ENCODE peak calls at places on chromosomes 11 and 22, in five cellular contexts. One of them, this sample, is unnamed. For H3K9me3, the result is how much of the 10 kb centered on the place peaks cover.

GRCh38 chr11:1756791-1757771 is 6.6 kb downstream of the CTSD start:
- DNase-seq in GM12878: no peak
- DNase-seq in H1: no peak
- DNase-seq in A549: no peak
- DNase-seq in stomach: no peak
- DNase-seq in this sample: no peak

GRCh38 chr11:26849009-26849408 is 127.1 kb upstream of the SLC5A12 start:
- DNase-seq in GM12878: no peak
- DNase-seq in H1: no peak
- DNase-seq in A549: no peak
- DNase-seq in stomach: no peak
- DNase-seq in this sample: peak

GRCh38 chr11:16096336-16096735 is 260.0 kb downstream of the SOX6 start:
- DNase-seq in GM12878: no peak
- DNase-seq in H1: no peak
- DNase-seq in A549: no peak
- DNase-seq in stomach: no peak
- DNase-seq in this sample: no peak

GRCh38 chr11:118304227-118304808 is at the start of gene CD3E:
- DNase-seq in GM12878: no peak
- DNase-seq in H1: no peak
- DNase-seq in A549: no peak
- DNase-seq in stomach: no peak
- DNase-seq in this sample: no peak

GRCh38 chr11:64489831-64490441 is 101.1 kb upstream of the SLC22A12 start:
- DNase-seq in GM12878: no peak
- DNase-seq in H1: peak
- DNase-seq in A549: peak
- DNase-seq in stomach: peak
- DNase-seq in this sample: no peak

GRCh38 chr11:77515063-77515462 is 41.2 kb upstream of the PAK1 start:
- DNase-seq in GM12878: no peak
- DNase-seq in H1: no peak
- DNase-seq in A549: no peak
- DNase-seq in stomach: no peak
- DNase-seq in this sample: no peak

GRCh38 chr11:35491231-35491871 is 34.1 kb downstream of the PAMR1 start:
- DNase-seq in GM12878: no peak
- DNase-seq in H1: no peak
- DNase-seq in A549: no peak
- DNase-seq in stomach: no peak
- DNase-seq in this sample: no peak

GRCh38 chr11:44065161-44065571 is 904 bp upstream of the ACCS start:
- DNase-seq in GM12878: no peak
- DNase-seq in H1: peak
- DNase-seq in A549: no peak
- DNase-seq in stomach: no peak
- DNase-seq in this sample: no peak

GRCh38 chr22:45290410-45290936 is 5.7 kb downstream of the UPK3A start:
- DNase-seq in GM12878: no peak
- DNase-seq in H1: no peak
- DNase-seq in A549: no peak
- DNase-seq in stomach: peak
- DNase-seq in this sample: no peak

GRCh38 chr11:11640996-11641395 is 19.2 kb upstream of the GALNT18 start:
- DNase-seq in GM12878: no peak
- DNase-seq in H1: no peak
- DNase-seq in A549: no peak
- DNase-seq in stomach: no peak
- DNase-seq in this sample: no peak

GRCh38 chr11:122754553-122755322 is 83.6 kb upstream of the CRTAM start:
- DNase-seq in GM12878: no peak
- DNase-seq in H1: peak
- DNase-seq in A549: no peak
- DNase-seq in stomach: no peak
- DNase-seq in this sample: no peak

GRCh38 chr11:131481317-131481716 is 110.9 kb downstream of the NTM start:
- DNase-seq in GM12878: no peak
- DNase-seq in H1: no peak
- DNase-seq in A549: no peak
- DNase-seq in stomach: no peak
- DNase-seq in this sample: no peak
- TF ChIP-seq EP300 in GM12878: no peak
- TF ChIP-seq EP300 in H1: no peak
- TF ChIP-seq EP300 in A549: no peak
- TF ChIP-seq EP300 in stomach: no peak
- TF ChIP-seq EP300 in this sample: no peak

DNA sequence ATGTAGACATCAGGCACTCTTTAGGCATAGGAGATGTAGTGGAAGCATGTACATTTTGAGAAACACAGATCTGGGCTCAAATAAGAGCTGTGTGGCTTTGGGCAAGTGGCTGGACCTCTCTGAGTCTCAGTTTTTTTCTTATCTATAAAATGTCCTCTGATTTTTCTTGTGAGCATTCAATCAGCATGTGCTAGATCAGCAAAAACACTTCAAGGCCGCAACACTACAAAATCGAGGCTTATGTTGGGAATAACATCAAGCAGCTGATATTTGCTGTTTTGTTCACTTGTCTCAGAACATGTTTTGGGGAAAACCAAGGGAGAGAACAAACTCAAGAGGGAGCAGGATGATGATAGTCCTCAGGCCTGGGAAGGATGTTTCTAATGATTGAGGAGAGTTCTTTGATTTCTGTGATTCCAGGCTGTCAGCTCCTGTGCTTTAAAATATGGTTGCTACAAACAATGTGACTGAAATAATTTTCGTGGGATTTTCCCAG is at the start of gene OR4X1:
- DNase-seq in GM12878: no peak
- DNase-seq in H1: no peak
- DNase-seq in A549: no peak
- DNase-seq in stomach: no peak
- DNase-seq in this sample: no peak
- H3K9me3 ChIP-seq in GM12878: under half
- H3K9me3 ChIP-seq in H1: half or more
- H3K9me3 ChIP-seq in A549: under half
- H3K9me3 ChIP-seq in stomach: under half
- H3K9me3 ChIP-seq in this sample: under half

DNA sequence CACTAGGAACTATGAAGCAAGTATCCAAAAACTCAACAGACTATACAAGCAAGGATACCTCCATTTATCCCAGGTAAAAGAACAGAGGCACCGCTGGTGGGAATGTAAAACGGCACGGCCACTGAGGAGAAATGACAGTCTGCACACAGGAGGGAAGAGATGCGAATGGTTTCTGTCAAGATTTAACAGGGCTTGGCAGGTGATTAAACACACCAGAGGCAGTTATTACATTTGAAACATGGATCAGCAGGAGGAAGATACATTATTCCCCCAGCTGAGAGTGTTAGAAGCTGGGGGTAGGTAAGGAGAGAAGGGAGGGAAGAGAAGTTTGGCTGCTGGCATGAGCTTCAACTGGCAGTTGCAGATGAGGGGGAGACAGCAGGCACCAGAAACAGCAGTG is 30.2 kb downstream of the ATP6V1E1 start:
- DNase-seq in GM12878: no peak
- DNase-seq in H1: no peak
- DNase-seq in A549: no peak
- DNase-seq in stomach: no peak
- DNase-seq in this sample: no peak
- TF ChIP-seq EP300 in GM12878: no peak
- TF ChIP-seq EP300 in H1: no peak
- TF ChIP-seq EP300 in A549: no peak
- TF ChIP-seq EP300 in stomach: no peak
- TF ChIP-seq EP300 in this sample: no peak

GRCh38 chr22:48827228-48827810 is 1000.4 kb downstream of the BRD1 start:
- DNase-seq in GM12878: no peak
- DNase-seq in H1: no peak
- DNase-seq in A549: no peak
- DNase-seq in stomach: no peak
- DNase-seq in this sample: no peak

GRCh38 chr22:48826546-48826945 is 1001.1 kb downstream of the BRD1 start:
- DNase-seq in GM12878: no peak
- DNase-seq in H1: no peak
- DNase-seq in A549: no peak
- DNase-seq in stomach: no peak
- DNase-seq in this sample: no peak

GRCh38 chr22:48825802-48826520 is 1001.7 kb downstream of the BRD1 start:
- DNase-seq in GM12878: no peak
- DNase-seq in H1: no peak
- DNase-seq in A549: no peak
- DNase-seq in stomach: no peak
- DNase-seq in this sample: no peak

GRCh38 chr22:48823941-48824340 is 1003.7 kb downstream of the BRD1 start:
- DNase-seq in GM12878: no peak
- DNase-seq in H1: no peak
- DNase-seq in A549: no peak
- DNase-seq in stomach: no peak
- DNase-seq in this sample: no peak

GRCh38 chr22:48824673-48825651 is 1002.7 kb downstream of the BRD1 start:
- DNase-seq in GM12878: no peak
- DNase-seq in H1: no peak
- DNase-seq in A549: no peak
- DNase-seq in stomach: no peak
- DNase-seq in this sample: no peak
- H3K9me3 ChIP-seq in GM12878: under half
- H3K9me3 ChIP-seq in H1: under half
- H3K9me3 ChIP-seq in A549: under half
- H3K9me3 ChIP-seq in stomach: under half
- H3K9me3 ChIP-seq in this sample: under half

GRCh38 chr11:326842-327580 is 6.4 kb upstream of the IFITM3 start:
- DNase-seq in GM12878: peak
- DNase-seq in H1: no peak
- DNase-seq in A549: no peak
- DNase-seq in stomach: peak
- DNase-seq in this sample: peak

GRCh38 chr11:327581-327923 is 6.9 kb upstream of the IFITM3 start:
- DNase-seq in GM12878: no peak
- DNase-seq in H1: no peak
- DNase-seq in A549: no peak
- DNase-seq in stomach: no peak
- DNase-seq in this sample: no peak

GRCh38 chr11:326592-326841 is 5.9 kb upstream of the IFITM3 start:
- DNase-seq in GM12878: no peak
- DNase-seq in H1: no peak
- DNase-seq in A549: no peak
- DNase-seq in stomach: no peak
- DNase-seq in this sample: no peak

GRCh38 chr11:324131-324530 is 3.5 kb upstream of the IFITM3 start:
- DNase-seq in GM12878: no peak
- DNase-seq in H1: no peak
- DNase-seq in A549: no peak
- DNase-seq in stomach: no peak
- DNase-seq in this sample: no peak

DNA sequence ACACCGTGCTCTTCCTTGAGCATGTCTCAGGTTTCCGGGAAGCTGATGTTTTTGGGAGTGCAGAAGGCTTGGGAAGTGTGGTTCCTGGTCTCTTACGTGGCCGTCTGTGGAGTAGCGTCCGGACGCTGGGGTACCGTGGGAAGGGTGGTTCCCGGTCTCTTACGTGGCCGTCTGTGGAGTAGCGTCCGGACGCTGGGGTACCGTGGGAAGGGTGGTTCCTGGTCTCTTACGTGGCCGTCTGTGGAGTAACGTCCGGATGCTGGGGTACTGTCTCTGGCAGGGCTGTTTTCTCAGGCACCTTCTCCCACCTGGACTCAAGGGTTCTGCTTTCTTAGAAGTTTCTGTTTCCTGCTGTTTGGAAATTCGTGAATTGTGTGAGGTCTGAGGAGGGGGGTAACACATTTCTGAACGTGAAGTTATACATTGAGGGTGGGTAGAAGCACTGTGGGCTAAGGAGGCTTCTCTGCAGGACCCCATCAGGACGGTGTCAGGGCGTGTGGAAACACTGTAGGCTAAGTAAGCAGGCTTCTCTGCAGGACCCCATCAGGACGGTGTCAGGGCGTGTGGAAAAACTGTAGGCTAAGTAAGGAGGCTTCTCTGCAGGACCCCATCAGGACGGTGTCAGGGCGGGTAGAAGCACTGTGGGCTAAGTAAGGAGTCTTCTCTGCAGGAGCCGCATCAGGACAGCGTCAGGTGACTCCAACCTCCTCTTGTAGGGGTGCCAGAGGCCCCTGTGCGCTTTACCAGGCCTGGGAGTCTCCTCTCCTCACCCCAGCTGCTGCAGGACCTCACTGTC is 5.3 kb upstream of the IFITM3 start:
- DNase-seq in GM12878: no peak
- DNase-seq in H1: no peak
- DNase-seq in A549: no peak
- DNase-seq in stomach: no peak
- DNase-seq in this sample: peak
- TF ChIP-seq EP300 in GM12878: no peak
- TF ChIP-seq EP300 in H1: no peak
- TF ChIP-seq EP300 in A549: no peak
- TF ChIP-seq EP300 in stomach: no peak
- TF ChIP-seq EP300 in this sample: no peak

GRCh38 chr11:95084509-95084908 is 5.1 kb upstream of the ENDOD1 start:
- DNase-seq in GM12878: no peak
- DNase-seq in H1: no peak
- DNase-seq in A549: no peak
- DNase-seq in stomach: no peak
- DNase-seq in this sample: no peak
- H3K9me3 ChIP-seq in GM12878: under half
- H3K9me3 ChIP-seq in H1: under half
- H3K9me3 ChIP-seq in A549: under half
- H3K9me3 ChIP-seq in stomach: under half
- H3K9me3 ChIP-seq in this sample: under half

GRCh38 chr11:34481307-34481706 is 32.3 kb downstream of the ELF5 start:
- DNase-seq in GM12878: no peak
- DNase-seq in H1: no peak
- DNase-seq in A549: no peak
- DNase-seq in stomach: no peak
- DNase-seq in this sample: no peak
- TF ChIP-seq EP300 in GM12878: no peak
- TF ChIP-seq EP300 in H1: no peak
- TF ChIP-seq EP300 in A549: no peak
- TF ChIP-seq EP300 in stomach: no peak
- TF ChIP-seq EP300 in this sample: no peak

GRCh38 chr11:70944636-70945035 is 307.7 kb downstream of the SHANK2 start:
- DNase-seq in GM12878: no peak
- DNase-seq in H1: no peak
- DNase-seq in A549: no peak
- DNase-seq in stomach: no peak
- DNase-seq in this sample: no peak
- H3K9me3 ChIP-seq in GM12878: under half
- H3K9me3 ChIP-seq in H1: under half
- H3K9me3 ChIP-seq in A549: under half
- H3K9me3 ChIP-seq in stomach: under half
- H3K9me3 ChIP-seq in this sample: under half

GRCh38 chr22:17853066-17853465 is 78.8 kb upstream of the BID start:
- DNase-seq in GM12878: no peak
- DNase-seq in H1: no peak
- DNase-seq in A549: no peak
- DNase-seq in stomach: no peak
- DNase-seq in this sample: no peak
- TF ChIP-seq EP300 in GM12878: no peak
- TF ChIP-seq EP300 in H1: no peak
- TF ChIP-seq EP300 in A549: no peak
- TF ChIP-seq EP300 in stomach: peak
- TF ChIP-seq EP300 in this sample: no peak

GRCh38 chr22:49075150-49075549 is 752.5 kb downstream of the BRD1 start:
- DNase-seq in GM12878: no peak
- DNase-seq in H1: no peak
- DNase-seq in A549: no peak
- DNase-seq in stomach: no peak
- DNase-seq in this sample: no peak
- H3K9me3 ChIP-seq in GM12878: under half
- H3K9me3 ChIP-seq in H1: under half
- H3K9me3 ChIP-seq in A549: under half
- H3K9me3 ChIP-seq in stomach: under half
- H3K9me3 ChIP-seq in this sample: under half